ENCODE peak calls at places on chromosomes 1 and 21, in ten cellular contexts. One of them, this sample, is unnamed.

GRCh38 chr1:175969236-175969635 is 225.8 kb upstream of the TNR start:
- DNase-seq in EH: no peak
- DNase-seq in NCI-H2081: no peak
- DNase-seq in left lobe of liver: no peak
- DNase-seq in neural crest cell: no peak
- DNase-seq in HCT116: no peak
- DNase-seq in fibroblast of lung: no peak
- DNase-seq in hypothalamus: no peak
- DNase-seq in esophagus squamous epithelium: no peak
- DNase-seq in foreskin fibroblast: no peak
- DNase-seq in this sample: no peak

GRCh38 chr1:98044071-98044697 is 123.3 kb upstream of the DPYD start:
- DNase-seq in EH: no peak
- DNase-seq in NCI-H2081: no peak
- DNase-seq in left lobe of liver: no peak
- DNase-seq in neural crest cell: no peak
- DNase-seq in HCT116: no peak
- DNase-seq in fibroblast of lung: no peak
- DNase-seq in hypothalamus: no peak
- DNase-seq in esophagus squamous epithelium: no peak
- DNase-seq in foreskin fibroblast: peak
- DNase-seq in this sample: no peak

GRCh38 chr1:55230654-55231053 is 15.5 kb upstream of the USP24 start:
- DNase-seq in EH: peak
- DNase-seq in NCI-H2081: no peak
- DNase-seq in left lobe of liver: no peak
- DNase-seq in neural crest cell: no peak
- DNase-seq in HCT116: no peak
- DNase-seq in fibroblast of lung: peak
- DNase-seq in hypothalamus: no peak
- DNase-seq in esophagus squamous epithelium: no peak
- DNase-seq in foreskin fibroblast: no peak
- DNase-seq in this sample: no peak

GRCh38 chr1:119327436-119328155 is 41.0 kb upstream of the HAO2 start:
- DNase-seq in EH: peak
- DNase-seq in NCI-H2081: no peak
- DNase-seq in left lobe of liver: peak
- DNase-seq in neural crest cell: peak
- DNase-seq in HCT116: no peak
- DNase-seq in fibroblast of lung: peak
- DNase-seq in hypothalamus: no peak
- DNase-seq in esophagus squamous epithelium: no peak
- DNase-seq in foreskin fibroblast: peak
- DNase-seq in this sample: no peak

GRCh38 chr1:201828820-201829774 is at the start of gene IPO9:
- DNase-seq in EH: peak
- DNase-seq in NCI-H2081: peak
- DNase-seq in left lobe of liver: peak
- DNase-seq in neural crest cell: peak
- DNase-seq in HCT116: peak
- DNase-seq in fibroblast of lung: peak
- DNase-seq in hypothalamus: peak
- DNase-seq in esophagus squamous epithelium: peak
- DNase-seq in foreskin fibroblast: peak
- DNase-seq in this sample: peak

GRCh38 chr1:47738560-47739182 is 258.5 kb downstream of the TRABD2B start:
- DNase-seq in EH: peak
- DNase-seq in NCI-H2081: peak
- DNase-seq in left lobe of liver: peak
- DNase-seq in neural crest cell: peak
- DNase-seq in HCT116: no peak
- DNase-seq in fibroblast of lung: peak
- DNase-seq in hypothalamus: no peak
- DNase-seq in esophagus squamous epithelium: no peak
- DNase-seq in foreskin fibroblast: peak
- DNase-seq in this sample: no peak

GRCh38 chr21:44697811-44698734 is 1.1 kb downstream of the KRTAP10-12 start:
- DNase-seq in EH: no peak
- DNase-seq in NCI-H2081: no peak
- DNase-seq in left lobe of liver: no peak
- DNase-seq in neural crest cell: no peak
- DNase-seq in HCT116: no peak
- DNase-seq in fibroblast of lung: no peak
- DNase-seq in hypothalamus: no peak
- DNase-seq in esophagus squamous epithelium: no peak
- DNase-seq in foreskin fibroblast: no peak
- DNase-seq in this sample: no peak

GRCh38 chr1:33903210-33903589 is 39.3 kb downstream of the HMGB4 start:
- DNase-seq in EH: peak
- DNase-seq in NCI-H2081: no peak
- DNase-seq in left lobe of liver: no peak
- DNase-seq in neural crest cell: no peak
- DNase-seq in HCT116: no peak
- DNase-seq in fibroblast of lung: peak
- DNase-seq in hypothalamus: no peak
- DNase-seq in esophagus squamous epithelium: no peak
- DNase-seq in foreskin fibroblast: peak
- DNase-seq in this sample: no peak

GRCh38 chr1:16253332-16253922 is 16.4 kb upstream of the CPLANE2 start:
- DNase-seq in EH: no peak
- DNase-seq in NCI-H2081: no peak
- DNase-seq in left lobe of liver: no peak
- DNase-seq in neural crest cell: no peak
- DNase-seq in HCT116: no peak
- DNase-seq in fibroblast of lung: no peak
- DNase-seq in hypothalamus: no peak
- DNase-seq in esophagus squamous epithelium: no peak
- DNase-seq in foreskin fibroblast: no peak
- DNase-seq in this sample: no peak

GRCh38 chr1:107141491-107142369 is 891 bp downstream of the NTNG1 start:
- DNase-seq in EH: peak
- DNase-seq in NCI-H2081: peak
- DNase-seq in left lobe of liver: no peak
- DNase-seq in neural crest cell: peak
- DNase-seq in HCT116: peak
- DNase-seq in fibroblast of lung: peak
- DNase-seq in hypothalamus: no peak
- DNase-seq in esophagus squamous epithelium: no peak
- DNase-seq in foreskin fibroblast: peak
- DNase-seq in this sample: no peak

GRCh38 chr1:85275701-85276289 is 637 bp downstream of the BCL10 start:
- DNase-seq in EH: no peak
- DNase-seq in NCI-H2081: peak
- DNase-seq in left lobe of liver: no peak
- DNase-seq in neural crest cell: no peak
- DNase-seq in HCT116: peak
- DNase-seq in fibroblast of lung: peak
- DNase-seq in hypothalamus: no peak
- DNase-seq in esophagus squamous epithelium: no peak
- DNase-seq in foreskin fibroblast: no peak
- DNase-seq in this sample: no peak

GRCh38 chr1:99051611-99052283 is 47.1 kb upstream of the PLPPR5 start:
- DNase-seq in EH: no peak
- DNase-seq in NCI-H2081: no peak
- DNase-seq in left lobe of liver: no peak
- DNase-seq in neural crest cell: no peak
- DNase-seq in HCT116: no peak
- DNase-seq in fibroblast of lung: no peak
- DNase-seq in hypothalamus: no peak
- DNase-seq in esophagus squamous epithelium: no peak
- DNase-seq in foreskin fibroblast: no peak
- DNase-seq in this sample: no peak

GRCh38 chr1:194341587-194341986 is 1155.2 kb upstream of the B3GALT2 start:
- DNase-seq in EH: no peak
- DNase-seq in NCI-H2081: no peak
- DNase-seq in left lobe of liver: no peak
- DNase-seq in neural crest cell: no peak
- DNase-seq in HCT116: no peak
- DNase-seq in fibroblast of lung: no peak
- DNase-seq in hypothalamus: no peak
- DNase-seq in esophagus squamous epithelium: no peak
- DNase-seq in foreskin fibroblast: no peak
- DNase-seq in this sample: no peak

GRCh38 chr1:109502368-109502851 is 7.1 kb downstream of the AMIGO1 start:
- DNase-seq in EH: no peak
- DNase-seq in NCI-H2081: no peak
- DNase-seq in left lobe of liver: no peak
- DNase-seq in neural crest cell: no peak
- DNase-seq in HCT116: no peak
- DNase-seq in fibroblast of lung: no peak
- DNase-seq in hypothalamus: no peak
- DNase-seq in esophagus squamous epithelium: no peak
- DNase-seq in foreskin fibroblast: no peak
- DNase-seq in this sample: no peak

GRCh38 chr1:29368936-29369932 is 132.9 kb downstream of the PTPRU start:
- DNase-seq in EH: no peak
- DNase-seq in NCI-H2081: no peak
- DNase-seq in left lobe of liver: no peak
- DNase-seq in neural crest cell: no peak
- DNase-seq in HCT116: no peak
- DNase-seq in fibroblast of lung: no peak
- DNase-seq in hypothalamus: no peak
- DNase-seq in esophagus squamous epithelium: no peak
- DNase-seq in foreskin fibroblast: no peak
- DNase-seq in this sample: no peak

GRCh38 chr1:115833806-115834205 is 7.1 kb downstream of the NHLH2 start:
- DNase-seq in EH: no peak
- DNase-seq in NCI-H2081: no peak
- DNase-seq in left lobe of liver: no peak
- DNase-seq in neural crest cell: no peak
- DNase-seq in HCT116: no peak
- DNase-seq in fibroblast of lung: no peak
- DNase-seq in hypothalamus: no peak
- DNase-seq in esophagus squamous epithelium: no peak
- DNase-seq in foreskin fibroblast: no peak
- DNase-seq in this sample: no peak

GRCh38 chr1:32899586-32900296 is 1.4 kb downstream of the TMEM54 start:
- DNase-seq in EH: no peak
- DNase-seq in NCI-H2081: no peak
- DNase-seq in left lobe of liver: no peak
- DNase-seq in neural crest cell: no peak
- DNase-seq in HCT116: no peak
- DNase-seq in fibroblast of lung: no peak
- DNase-seq in hypothalamus: no peak
- DNase-seq in esophagus squamous epithelium: no peak
- DNase-seq in foreskin fibroblast: no peak
- DNase-seq in this sample: no peak

GRCh38 chr1:82491301-82491986 is 690.7 kb downstream of the ADGRL2 start:
- DNase-seq in EH: peak
- DNase-seq in NCI-H2081: no peak
- DNase-seq in left lobe of liver: no peak
- DNase-seq in neural crest cell: no peak
- DNase-seq in HCT116: no peak
- DNase-seq in fibroblast of lung: peak
- DNase-seq in hypothalamus: no peak
- DNase-seq in esophagus squamous epithelium: no peak
- DNase-seq in foreskin fibroblast: peak
- DNase-seq in this sample: no peak

GRCh38 chr1:94592566-94592920 is 51.0 kb upstream of the F3 start:
- DNase-seq in EH: no peak
- DNase-seq in NCI-H2081: no peak
- DNase-seq in left lobe of liver: no peak
- DNase-seq in neural crest cell: peak
- DNase-seq in HCT116: no peak
- DNase-seq in fibroblast of lung: no peak
- DNase-seq in hypothalamus: no peak
- DNase-seq in esophagus squamous epithelium: no peak
- DNase-seq in foreskin fibroblast: no peak
- DNase-seq in this sample: no peak

GRCh38 chr1:68516066-68516465 is 19.2 kb upstream of the DEPDC1 start:
- DNase-seq in EH: no peak
- DNase-seq in NCI-H2081: no peak
- DNase-seq in left lobe of liver: no peak
- DNase-seq in neural crest cell: no peak
- DNase-seq in HCT116: no peak
- DNase-seq in fibroblast of lung: no peak
- DNase-seq in hypothalamus: no peak
- DNase-seq in esophagus squamous epithelium: no peak
- DNase-seq in foreskin fibroblast: peak
- DNase-seq in this sample: no peak

GRCh38 chr21:29078884-29079765 is 5.7 kb upstream of the CCT8 start:
- DNase-seq in EH: peak
- DNase-seq in NCI-H2081: no peak
- DNase-seq in left lobe of liver: no peak
- DNase-seq in neural crest cell: no peak
- DNase-seq in HCT116: no peak
- DNase-seq in fibroblast of lung: no peak
- DNase-seq in hypothalamus: no peak
- DNase-seq in esophagus squamous epithelium: no peak
- DNase-seq in foreskin fibroblast: peak
- DNase-seq in this sample: no peak

GRCh38 chr1:155063550-155064108 is at the start of gene EFNA4:
- DNase-seq in EH: peak
- DNase-seq in NCI-H2081: peak
- DNase-seq in left lobe of liver: peak
- DNase-seq in neural crest cell: peak
- DNase-seq in HCT116: peak
- DNase-seq in fibroblast of lung: peak
- DNase-seq in hypothalamus: peak
- DNase-seq in esophagus squamous epithelium: peak
- DNase-seq in foreskin fibroblast: peak
- DNase-seq in this sample: peak

GRCh38 chr1:22776051-22776611 is 65.5 kb downstream of the EPHB2 start:
- DNase-seq in EH: peak
- DNase-seq in NCI-H2081: no peak
- DNase-seq in left lobe of liver: no peak
- DNase-seq in neural crest cell: no peak
- DNase-seq in HCT116: no peak
- DNase-seq in fibroblast of lung: no peak
- DNase-seq in hypothalamus: no peak
- DNase-seq in esophagus squamous epithelium: no peak
- DNase-seq in foreskin fibroblast: no peak
- DNase-seq in this sample: no peak

GRCh38 chr1:184039126-184039525 is 1.6 kb upstream of the COLGALT2 start:
- DNase-seq in EH: no peak
- DNase-seq in NCI-H2081: no peak
- DNase-seq in left lobe of liver: no peak
- DNase-seq in neural crest cell: no peak
- DNase-seq in HCT116: no peak
- DNase-seq in fibroblast of lung: no peak
- DNase-seq in hypothalamus: no peak
- DNase-seq in esophagus squamous epithelium: no peak
- DNase-seq in foreskin fibroblast: no peak
- DNase-seq in this sample: no peak

This sample was measured in 8988T.